ENCODE peak calls at places on chromosome 20, in seven cellular contexts. One of them, this sample, is unnamed.

GRCh38 chr20:2468581-2469407 is 1.8 kb downstream of the SNRPB start:
- DNase-seq in HS-5: no peak
- DNase-seq in NCI-H1105: no peak
- DNase-seq in tibial artery: no peak
- DNase-seq in T-helper 1 cell: no peak
- DNase-seq in NCI-H774: no peak
- DNase-seq in amniotic epithelial cell: peak
- DNase-seq in this sample: no peak

GRCh38 chr20:35017099-35017835 is 61.6 kb downstream of the MYH7B start:
- DNase-seq in HS-5: no peak
- DNase-seq in NCI-H1105: no peak
- DNase-seq in tibial artery: no peak
- DNase-seq in T-helper 1 cell: no peak
- DNase-seq in NCI-H774: no peak
- DNase-seq in amniotic epithelial cell: no peak
- DNase-seq in this sample: no peak

GRCh38 chr20:11891081-11891826 is 26.4 kb upstream of the BTBD3 start:
- DNase-seq in HS-5: no peak
- DNase-seq in NCI-H1105: peak
- DNase-seq in tibial artery: peak
- DNase-seq in T-helper 1 cell: no peak
- DNase-seq in NCI-H774: peak
- DNase-seq in amniotic epithelial cell: peak
- DNase-seq in this sample: peak

GRCh38 chr20:44527716-44528199 is 5.9 kb upstream of the SERINC3 start:
- DNase-seq in HS-5: no peak
- DNase-seq in NCI-H1105: no peak
- DNase-seq in tibial artery: no peak
- DNase-seq in T-helper 1 cell: no peak
- DNase-seq in NCI-H774: no peak
- DNase-seq in amniotic epithelial cell: peak
- DNase-seq in this sample: peak

GRCh38 chr20:3043381-3043780 is at the start of gene GNRH2:
- DNase-seq in HS-5: no peak
- DNase-seq in NCI-H1105: no peak
- DNase-seq in tibial artery: no peak
- DNase-seq in T-helper 1 cell: no peak
- DNase-seq in NCI-H774: no peak
- DNase-seq in amniotic epithelial cell: no peak
- DNase-seq in this sample: no peak

GRCh38 chr20:64053841-64054661 is 4.6 kb upstream of the SOX18 start:
- DNase-seq in HS-5: no peak
- DNase-seq in NCI-H1105: no peak
- DNase-seq in tibial artery: no peak
- DNase-seq in T-helper 1 cell: no peak
- DNase-seq in NCI-H774: no peak
- DNase-seq in amniotic epithelial cell: no peak
- DNase-seq in this sample: peak

GRCh38 chr20:38008233-38008944 is 24.9 kb downstream of the TTI1 start:
- DNase-seq in HS-5: no peak
- DNase-seq in NCI-H1105: no peak
- DNase-seq in tibial artery: no peak
- DNase-seq in T-helper 1 cell: no peak
- DNase-seq in NCI-H774: no peak
- DNase-seq in amniotic epithelial cell: no peak
- DNase-seq in this sample: no peak

GRCh38 chr20:14948416-14948815 is 611.0 kb upstream of the FLRT3 start:
- DNase-seq in HS-5: no peak
- DNase-seq in NCI-H1105: no peak
- DNase-seq in tibial artery: no peak
- DNase-seq in T-helper 1 cell: no peak
- DNase-seq in NCI-H774: no peak
- DNase-seq in amniotic epithelial cell: peak
- DNase-seq in this sample: no peak

GRCh38 chr20:36132802-36133211 is 21.7 kb upstream of the EPB41L1 start:
- DNase-seq in HS-5: no peak
- DNase-seq in NCI-H1105: no peak
- DNase-seq in tibial artery: no peak
- DNase-seq in T-helper 1 cell: no peak
- DNase-seq in NCI-H774: no peak
- DNase-seq in amniotic epithelial cell: no peak
- DNase-seq in this sample: no peak

GRCh38 chr20:2533118-2533517 is 3.3 kb upstream of the TMC2 start:
- DNase-seq in HS-5: no peak
- DNase-seq in NCI-H1105: no peak
- DNase-seq in tibial artery: no peak
- DNase-seq in T-helper 1 cell: no peak
- DNase-seq in NCI-H774: no peak
- DNase-seq in amniotic epithelial cell: no peak
- DNase-seq in this sample: no peak

GRCh38 chr20:15799871-15800270 is 773.4 kb downstream of the KIF16B start:
- DNase-seq in HS-5: peak
- DNase-seq in NCI-H1105: no peak
- DNase-seq in tibial artery: no peak
- DNase-seq in T-helper 1 cell: no peak
- DNase-seq in NCI-H774: no peak
- DNase-seq in amniotic epithelial cell: peak
- DNase-seq in this sample: no peak

GRCh38 chr20:44040202-44040915 is 125.7 kb downstream of the TOX2 start:
- DNase-seq in HS-5: no peak
- DNase-seq in NCI-H1105: no peak
- DNase-seq in tibial artery: no peak
- DNase-seq in T-helper 1 cell: no peak
- DNase-seq in NCI-H774: no peak
- DNase-seq in amniotic epithelial cell: no peak
- DNase-seq in this sample: no peak

This sample was measured in H9.